ENCODE peak calls at places on chromosomes 16 and 17, in four cellular contexts. One of them, this sample, is unnamed.
A peak's percentile ranks its signal among the peaks of the same experiment; 100 is the strongest.

GRCh38 chr17:72334205-72334604 is 213.4 kb downstream of the SOX9 start:
- DNase-seq in uterus: no peak
- DNase-seq in natural killer cell: no peak
- DNase-seq in heart right ventricle: no peak
- DNase-seq in this sample: peak; percentile 19

GRCh38 chr16:57008440-57008839 is 19.1 kb downstream of the NLRC5 start:
- DNase-seq in heart right ventricle: no peak
- DNase-seq in uterus: no peak
- DNase-seq in natural killer cell: no peak
- DNase-seq in this sample: no peak

GRCh38 chr17:57998234-57998746 is 8.8 kb downstream of the SRSF1 start:
- DNase-seq in uterus: no peak
- DNase-seq in heart right ventricle: no peak
- DNase-seq in natural killer cell: no peak
- DNase-seq in this sample: no peak

GRCh38 chr17:49496183-49496865 is 1.2 kb downstream of the NGFR start:
- DNase-seq in natural killer cell: peak; percentile 84
- DNase-seq in uterus: peak; percentile 71
- DNase-seq in heart right ventricle: peak; percentile 85
- DNase-seq in this sample: no peak

GRCh38 chr17:55161935-55162555 is 102.7 kb upstream of the HLF start:
- DNase-seq in natural killer cell: no peak
- DNase-seq in uterus: no peak
- DNase-seq in heart right ventricle: no peak
- DNase-seq in this sample: peak; percentile 44

GRCh38 chr17:41451154-41451728 is 10.5 kb upstream of the KRT38 start:
- DNase-seq in natural killer cell: no peak
- DNase-seq in heart right ventricle: no peak
- DNase-seq in uterus: no peak
- DNase-seq in this sample: peak; percentile 49

GRCh38 chr17:2483084-2483483 is 28.6 kb downstream of the METTL16 start:
- DNase-seq in uterus: no peak
- DNase-seq in heart right ventricle: no peak
- DNase-seq in natural killer cell: no peak
- DNase-seq in this sample: no peak

GRCh38 chr16:19166500-19166899 is 1.5 kb upstream of the SYT17 start:
- DNase-seq in heart right ventricle: no peak
- DNase-seq in uterus: no peak
- DNase-seq in natural killer cell: no peak
- DNase-seq in this sample: no peak

GRCh38 chr17:73331060-73331459 is 19.3 kb upstream of the CDC42EP4 start:
- DNase-seq in heart right ventricle: no peak
- DNase-seq in uterus: no peak
- DNase-seq in natural killer cell: no peak
- DNase-seq in this sample: no peak

GRCh38 chr17:6313835-6314234 is 121.1 kb downstream of the AIPL1 start:
- DNase-seq in uterus: no peak
- DNase-seq in natural killer cell: no peak
- DNase-seq in heart right ventricle: no peak
- DNase-seq in this sample: no peak

GRCh38 chr17:73652886-73653480 is 8.7 kb upstream of the SDK2 start:
- DNase-seq in natural killer cell: no peak
- DNase-seq in uterus: no peak
- DNase-seq in heart right ventricle: no peak
- DNase-seq in this sample: no peak

GRCh38 chr17:60640503-60640902 is 37.1 kb upstream of the BCAS3 start:
- DNase-seq in uterus: no peak
- DNase-seq in heart right ventricle: no peak
- DNase-seq in natural killer cell: no peak
- DNase-seq in this sample: no peak

GRCh38 chr16:8374586-8374985 is 215.7 kb downstream of the TMEM114 start:
- DNase-seq in heart right ventricle: no peak
- DNase-seq in natural killer cell: no peak
- DNase-seq in uterus: no peak
- DNase-seq in this sample: no peak

GRCh38 chr17:71398706-71399620 is 721.9 kb upstream of the SOX9 start:
- DNase-seq in natural killer cell: no peak
- DNase-seq in heart right ventricle: no peak
- DNase-seq in uterus: no peak
- DNase-seq in this sample: no peak

GRCh38 chr17:48626470-48627241 is 498 bp upstream of the HOXB9 start:
- DNase-seq in uterus: no peak
- DNase-seq in natural killer cell: peak; percentile 51
- DNase-seq in heart right ventricle: no peak
- DNase-seq in this sample: no peak

GRCh38 chr17:13256545-13256944 is 238.7 kb upstream of the ELAC2 start:
- DNase-seq in natural killer cell: no peak
- DNase-seq in heart right ventricle: no peak
- DNase-seq in uterus: no peak
- DNase-seq in this sample: no peak

GRCh38 chr16:86555763-86556130 is 712 bp upstream of the MTHFSD start:
- DNase-seq in heart right ventricle: no peak
- DNase-seq in natural killer cell: no peak
- DNase-seq in uterus: no peak
- DNase-seq in this sample: no peak

GRCh38 chr16:15055141-15056053 is 477 bp downstream of the NTAN1 start:
- DNase-seq in uterus: peak; percentile 61
- DNase-seq in heart right ventricle: peak; percentile 69
- DNase-seq in natural killer cell: no peak
- DNase-seq in this sample: no peak

GRCh38 chr16:65384441-65384840 is 262.6 kb upstream of the CDH11 start:
- DNase-seq in uterus: no peak
- DNase-seq in natural killer cell: no peak
- DNase-seq in heart right ventricle: no peak
- DNase-seq in this sample: no peak
- TF ChIP-seq CTCF in uterus: no peak
- TF ChIP-seq CTCF in natural killer cell: no peak
- TF ChIP-seq CTCF in heart right ventricle: no peak
- TF ChIP-seq CTCF in this sample: no peak

DNA sequence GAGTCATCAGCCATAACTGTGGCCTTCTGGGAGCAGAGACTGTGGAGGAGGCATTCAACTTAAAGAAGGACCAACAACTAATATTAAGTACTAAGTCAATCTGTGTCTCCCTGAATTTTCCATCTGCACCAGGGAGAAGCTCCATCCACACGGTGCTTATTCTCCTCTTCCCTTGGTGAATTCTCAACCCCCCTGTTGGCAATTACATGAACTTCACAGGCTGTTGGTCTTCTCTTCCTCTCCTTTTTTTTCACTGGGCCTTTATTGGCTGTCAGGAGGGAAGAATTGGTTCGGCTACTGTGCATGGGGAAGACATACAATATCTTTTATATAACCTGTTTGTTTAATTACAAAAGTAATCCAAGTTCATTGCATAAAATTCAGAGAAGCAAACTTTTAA is 152.8 kb upstream of the IRX6 start:
- DNase-seq in uterus: no peak
- DNase-seq in heart right ventricle: no peak
- DNase-seq in natural killer cell: no peak
- DNase-seq in this sample: no peak
- TF ChIP-seq CTCF in uterus: no peak
- TF ChIP-seq CTCF in heart right ventricle: no peak
- TF ChIP-seq CTCF in natural killer cell: no peak
- TF ChIP-seq CTCF in this sample: no peak

GRCh38 chr17:76132574-76133338 is 8.3 kb downstream of the FOXJ1 start:
- DNase-seq in natural killer cell: no peak
- DNase-seq in uterus: no peak
- DNase-seq in heart right ventricle: no peak
- DNase-seq in this sample: no peak
- TF ChIP-seq CTCF in natural killer cell: no peak
- TF ChIP-seq CTCF in uterus: no peak
- TF ChIP-seq CTCF in heart right ventricle: no peak
- TF ChIP-seq CTCF in this sample: no peak

GRCh38 chr16:81586421-81586820 is 141.8 kb downstream of the CMIP start:
- DNase-seq in natural killer cell: no peak
- DNase-seq in uterus: no peak
- DNase-seq in heart right ventricle: no peak
- DNase-seq in this sample: no peak

GRCh38 chr16:81581107-81581506 is 136.5 kb downstream of the CMIP start:
- DNase-seq in heart right ventricle: no peak
- DNase-seq in natural killer cell: no peak
- DNase-seq in uterus: no peak
- DNase-seq in this sample: no peak

GRCh38 chr16:81583893-81584705 is 139.5 kb downstream of the CMIP start:
- DNase-seq in uterus: no peak
- DNase-seq in natural killer cell: no peak
- DNase-seq in heart right ventricle: no peak
- DNase-seq in this sample: no peak

GRCh38 chr16:81585785-81586184 is 141.2 kb downstream of the CMIP start:
- DNase-seq in natural killer cell: no peak
- DNase-seq in uterus: no peak
- DNase-seq in heart right ventricle: no peak
- DNase-seq in this sample: no peak

DNA sequence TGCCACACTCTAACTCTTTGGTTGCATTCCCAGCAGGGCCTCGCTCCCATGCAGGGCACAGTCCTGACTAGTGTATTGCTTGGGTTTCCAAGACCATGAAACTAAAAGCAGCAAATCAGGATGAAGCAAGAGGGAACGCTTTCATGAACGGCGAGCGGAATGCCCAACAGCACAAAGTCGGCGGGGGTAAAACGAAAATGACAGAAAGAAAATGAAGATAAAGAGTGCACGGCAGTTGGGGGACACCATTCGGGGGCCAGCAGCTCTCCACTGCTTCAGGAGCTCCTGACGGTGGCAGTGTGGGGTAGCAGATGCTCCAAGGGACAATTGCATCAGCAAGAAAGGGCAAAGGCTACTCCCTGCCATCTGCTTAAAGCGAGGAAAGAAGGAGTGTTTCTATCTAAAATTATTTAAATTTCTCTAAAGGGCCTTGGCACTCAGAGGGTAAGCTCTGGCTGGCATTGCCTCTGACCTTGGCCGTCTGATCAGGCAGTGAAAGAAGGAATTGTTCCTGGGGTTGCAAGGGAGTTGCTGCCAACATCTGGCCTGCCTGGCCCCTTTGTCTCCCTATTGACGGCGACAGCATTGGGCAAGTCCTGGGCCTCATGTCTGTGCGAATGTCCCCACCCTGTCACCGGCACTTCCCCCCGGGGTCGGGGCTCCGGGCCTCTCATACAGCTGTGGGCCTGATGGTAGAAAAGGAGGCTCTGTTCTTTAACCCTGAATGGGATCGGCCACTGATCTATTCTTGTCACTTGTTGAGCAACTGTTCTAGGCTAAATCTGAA is 138.2 kb downstream of the CMIP start:
- DNase-seq in heart right ventricle: no peak
- DNase-seq in uterus: no peak
- DNase-seq in natural killer cell: no peak
- DNase-seq in this sample: no peak
- TF ChIP-seq CTCF in heart right ventricle: no peak
- TF ChIP-seq CTCF in uterus: no peak
- TF ChIP-seq CTCF in natural killer cell: no peak
- TF ChIP-seq CTCF in this sample: peak; percentile 23

GRCh38 chr16:55494994-55495421 is 13.9 kb upstream of the LPCAT2 start:
- DNase-seq in uterus: peak; percentile 78
- DNase-seq in heart right ventricle: no peak
- DNase-seq in natural killer cell: no peak
- DNase-seq in this sample: peak; percentile 98
- TF ChIP-seq CTCF in uterus: peak; percentile 57
- TF ChIP-seq CTCF in heart right ventricle: peak; percentile 37
- TF ChIP-seq CTCF in natural killer cell: no peak
- TF ChIP-seq CTCF in this sample: peak; percentile 29

GRCh38 chr16:85027349-85027967 is at the start of gene KIAA0513:
- DNase-seq in natural killer cell: peak; percentile 98
- DNase-seq in heart right ventricle: peak; percentile 96
- DNase-seq in uterus: peak; percentile 91
- DNase-seq in this sample: no peak
- TF ChIP-seq CTCF in natural killer cell: peak; percentile 9
- TF ChIP-seq CTCF in heart right ventricle: peak; percentile 21
- TF ChIP-seq CTCF in uterus: peak; percentile 30
- TF ChIP-seq CTCF in this sample: peak; percentile 34

GRCh38 chr16:84749815-84750214 is 50.0 kb downstream of the USP10 start:
- DNase-seq in natural killer cell: no peak
- DNase-seq in uterus: no peak
- DNase-seq in heart right ventricle: no peak
- DNase-seq in this sample: no peak

GRCh38 chr16:84742561-84743200 is 42.9 kb downstream of the USP10 start:
- DNase-seq in natural killer cell: no peak
- DNase-seq in uterus: no peak
- DNase-seq in heart right ventricle: no peak
- DNase-seq in this sample: no peak

GRCh38 chr16:84749072-84749471 is 49.3 kb downstream of the USP10 start:
- DNase-seq in natural killer cell: no peak
- DNase-seq in uterus: no peak
- DNase-seq in heart right ventricle: no peak
- DNase-seq in this sample: no peak

GRCh38 chr16:84746231-84746630 is 46.4 kb downstream of the USP10 start:
- DNase-seq in natural killer cell: no peak
- DNase-seq in heart right ventricle: no peak
- DNase-seq in uterus: no peak
- DNase-seq in this sample: no peak

DNA sequence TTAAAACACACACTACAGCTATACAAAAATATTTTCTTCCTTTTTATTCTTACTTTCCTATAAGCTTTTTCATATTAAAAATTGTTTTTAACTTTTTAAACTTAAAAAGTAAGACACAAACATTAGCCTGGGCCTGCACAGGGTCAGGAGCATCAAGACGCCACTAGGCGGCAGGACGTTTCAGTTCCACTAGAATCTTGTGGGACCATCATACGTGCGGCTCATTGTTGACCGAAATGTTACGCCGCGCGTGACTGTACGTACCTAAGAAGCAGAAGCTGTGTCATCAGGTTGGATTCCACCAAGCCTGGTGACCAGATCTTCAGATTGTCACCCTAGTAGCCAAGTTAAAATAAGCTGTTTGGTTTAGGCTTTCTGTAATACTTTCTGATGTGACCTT is 47.1 kb downstream of the USP10 start:
- DNase-seq in uterus: no peak
- DNase-seq in natural killer cell: no peak
- DNase-seq in heart right ventricle: no peak
- DNase-seq in this sample: no peak
- TF ChIP-seq CTCF in uterus: no peak
- TF ChIP-seq CTCF in natural killer cell: no peak
- TF ChIP-seq CTCF in heart right ventricle: no peak
- TF ChIP-seq CTCF in this sample: peak; percentile 18

GRCh38 chr16:71484006-71484893 is 4.9 kb downstream of the ZNF19 start:
- DNase-seq in natural killer cell: peak; percentile 69
- DNase-seq in heart right ventricle: peak; percentile 78
- DNase-seq in uterus: peak; percentile 89
- DNase-seq in this sample: peak; percentile 82
- TF ChIP-seq CTCF in natural killer cell: no peak
- TF ChIP-seq CTCF in heart right ventricle: no peak
- TF ChIP-seq CTCF in uterus: no peak
- TF ChIP-seq CTCF in this sample: no peak

GRCh38 chr16:17224859-17225258 is 245.9 kb downstream of the XYLT1 start:
- DNase-seq in uterus: peak; percentile 74
- DNase-seq in natural killer cell: peak; percentile 66
- DNase-seq in heart right ventricle: peak; percentile 27
- DNase-seq in this sample: peak; percentile 68
- TF ChIP-seq CTCF in uterus: no peak
- TF ChIP-seq CTCF in natural killer cell: no peak
- TF ChIP-seq CTCF in heart right ventricle: no peak
- TF ChIP-seq CTCF in this sample: no peak

GRCh38 chr16:6977291-6977690 is 355.4 kb upstream of the RBFOX1 start:
- DNase-seq in natural killer cell: no peak
- DNase-seq in uterus: no peak
- DNase-seq in heart right ventricle: no peak
- DNase-seq in this sample: no peak
- TF ChIP-seq CTCF in natural killer cell: no peak
- TF ChIP-seq CTCF in uterus: no peak
- TF ChIP-seq CTCF in heart right ventricle: no peak
- TF ChIP-seq CTCF in this sample: no peak